ENCODE peak calls at places on chromosomes 4 and X, in five cellular contexts. Q is astrocyte of the spinal cord, I is PC-3, V is fibroblast of pulmonary artery, W is foreskin fibroblast. P is an unnamed sample.

GRCh38 chr4:16140520-16141249 is 56.9 kb upstream of the PROM1 start:
- DNase-seq in Q (peak; percentile 98), I (peak; percentile 94), V (peak; percentile 91), W (peak; percentile 55), P (peak; percentile 61)

GRCh38 chr4:165986956-165987698 is 114.1 kb downstream of the TLL1 start:
- DNase-seq in Q (no peak), I (no peak), V (no peak), W (no peak), P (no peak)

GRCh38 chr4:89056953-89057398 is at the start of gene FAM13A:
- DNase-seq in Q (peak; percentile 97), I (peak; percentile 86), V (peak; percentile 98), W (peak; percentile 89), P (peak; percentile 83)

GRCh38 chr4:173919196-173919595 is 364.3 kb downstream of the FBXO8 start:
- DNase-seq in Q (peak; percentile 25), I (no peak), V (peak; percentile 17), W (no peak), P (no peak)

GRCh38 chr4:74228691-74229640 is 71.0 kb downstream of the MTHFD2L start:
- DNase-seq in Q (peak; percentile 78), I (peak; percentile 97), V (peak; percentile 89), W (peak; percentile 51), P (peak; percentile 76)

GRCh38 chr4:47642985-47643745 is 158.1 kb downstream of the ATP10D start:
- DNase-seq in Q (peak; percentile 80), I (no peak), V (peak; percentile 42), W (peak; percentile 77), P (peak; percentile 2)

GRCh38 chrX:68261060-68261672 is 172.1 kb downstream of the OPHN1 start:
- DNase-seq in Q (peak; percentile 39), I (peak; percentile 42), V (peak; percentile 17), W (peak; percentile 3), P (peak; percentile 11)

GRCh38 chrX:11664211-11664888 is 1.4 kb downstream of the ARHGAP6 start:
- DNase-seq in Q (peak; percentile 20), I (no peak), V (peak; percentile 11), W (no peak), P (no peak)

GRCh38 chr4:54643172-54643571 is 14.6 kb upstream of the KIT start:
- DNase-seq in Q (no peak), I (no peak), V (no peak), W (no peak), P (no peak)

GRCh38 chr4:57147335-57148060 is 37.3 kb upstream of the IGFBP7 start:
- DNase-seq in Q (peak; percentile 73), I (no peak), V (peak; percentile 89), W (peak; percentile 47), P (peak; percentile 92)

GRCh38 chr4:108166441-108167315 is 2.1 kb downstream of the LEF1 start:
- DNase-seq in Q (peak; percentile 39), I (peak; percentile 16), V (no peak), W (no peak), P (no peak)

GRCh38 chr4:1247811-1248261 is 1.1 kb downstream of the CTBP1 start:
- DNase-seq in Q (no peak), I (no peak), V (peak; percentile 24), W (no peak), P (no peak)

GRCh38 chr4:2044542-2045517 is 14.3 kb upstream of the NAT8L start:
- DNase-seq in Q (no peak), I (no peak), V (no peak), W (no peak), P (no peak)

GRCh38 chrX:104310657-104311056 is 55.9 kb upstream of the ESX1 start:
- DNase-seq in Q (no peak), I (no peak), V (no peak), W (no peak), P (no peak)

GRCh38 chr4:3868841-3869572 is 102.8 kb downstream of the ADRA2C start:
- DNase-seq in Q (no peak), I (no peak), V (no peak), W (no peak), P (no peak)

GRCh38 chrX:22047470-22047869 is 15.3 kb downstream of the PHEX start:
- DNase-seq in Q (no peak), I (no peak), V (no peak), W (no peak), P (no peak)

GRCh38 chr4:152778656-152779512 is 646 bp downstream of the TIGD4 start:
- DNase-seq in Q (peak; percentile 25), I (peak; percentile 6), V (peak; percentile 18), W (no peak), P (no peak)

GRCh38 chr4:56655627-56656345 is 25.3 kb downstream of the HOPX start:
- DNase-seq in Q (no peak), I (no peak), V (no peak), W (no peak), P (no peak)

GRCh38 chrX:132413459-132413858 is 75.4 kb downstream of the MBNL3 start:
- DNase-seq in Q (no peak), I (no peak), V (no peak), W (no peak), P (no peak)

GRCh38 chrX:16993791-16994318 is 47.4 kb downstream of the REPS2 start:
- DNase-seq in Q (no peak), I (peak; percentile 4), V (no peak), W (no peak), P (no peak)
- TF ChIP-seq CTCF in Q (peak; percentile 16), I (peak; percentile 50), V (no peak), W (peak; percentile 5), P (no peak)

GRCh38 chrX:97747346-97747745 is 863.6 kb downstream of the RPA4 start:
- DNase-seq in Q (no peak), I (no peak), V (no peak), W (no peak), P (no peak)

GRCh38 chrX:97740044-97740443 is 856.3 kb downstream of the RPA4 start:
- DNase-seq in Q (no peak), I (peak; percentile 72), V (no peak), W (no peak), P (no peak)

GRCh38 chrX:97740886-97741285 is 857.2 kb downstream of the RPA4 start:
- DNase-seq in Q (no peak), I (peak; percentile 85), V (no peak), W (no peak), P (peak; percentile 15)

GRCh38 chrX:97743014-97743413 is 859.3 kb downstream of the RPA4 start:
- DNase-seq in Q (no peak), I (no peak), V (peak; percentile 3), W (no peak), P (no peak)
- TF ChIP-seq CTCF in Q (no peak), I (no peak), V (peak; percentile 36), W (no peak), P (peak; percentile 14)

DNA sequence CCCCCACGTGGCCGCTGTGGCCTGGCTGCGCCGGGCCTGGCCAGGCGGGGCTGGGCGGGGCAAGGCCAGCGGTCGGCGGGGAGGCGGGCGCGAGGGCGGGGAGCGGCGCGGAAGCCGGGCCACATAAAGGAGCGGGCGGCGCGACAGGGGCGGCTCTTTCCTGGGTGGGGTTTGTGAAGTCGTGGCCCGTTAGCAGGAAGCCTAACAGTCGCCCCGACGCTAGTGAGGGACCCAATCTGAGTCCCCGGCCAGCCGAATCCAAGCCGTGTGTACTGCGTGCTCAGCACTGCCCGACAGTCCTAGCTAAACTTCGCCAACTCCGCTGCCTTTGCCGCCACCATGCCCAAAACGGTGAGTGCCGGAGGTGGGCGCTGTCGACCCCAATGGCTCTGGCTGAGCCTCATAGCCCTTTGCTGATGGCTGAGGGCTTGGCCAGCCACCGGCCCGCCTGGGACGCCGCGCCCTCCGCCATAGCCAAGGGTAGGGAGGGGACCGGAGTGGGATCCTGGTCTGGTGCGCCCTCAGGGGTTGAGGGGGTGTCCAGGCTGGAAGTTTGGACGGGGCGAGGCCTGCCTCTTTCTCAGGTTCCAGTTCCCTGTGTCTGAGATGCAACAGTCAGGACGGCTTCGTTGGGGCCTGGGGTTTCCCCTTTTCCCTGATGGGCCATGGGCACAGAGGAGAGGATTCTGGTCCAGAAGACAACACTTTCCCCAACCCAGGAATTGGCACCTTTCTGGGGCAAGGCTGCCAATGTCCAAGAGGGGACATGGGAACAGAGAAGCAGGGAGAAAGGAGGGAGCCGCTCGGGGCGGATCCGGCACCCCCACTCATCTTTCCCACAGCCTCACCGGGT is at the start of gene MSN:
- DNase-seq in Q (peak; percentile 48), I (peak; percentile 66), V (peak; percentile 54), W (peak; percentile 53), P (peak; percentile 39)
- TF ChIP-seq CTCF in Q (peak; percentile 30), I (peak; percentile 13), V (peak; percentile 9), W (peak; percentile 1), P (peak; percentile 18)

DNA sequence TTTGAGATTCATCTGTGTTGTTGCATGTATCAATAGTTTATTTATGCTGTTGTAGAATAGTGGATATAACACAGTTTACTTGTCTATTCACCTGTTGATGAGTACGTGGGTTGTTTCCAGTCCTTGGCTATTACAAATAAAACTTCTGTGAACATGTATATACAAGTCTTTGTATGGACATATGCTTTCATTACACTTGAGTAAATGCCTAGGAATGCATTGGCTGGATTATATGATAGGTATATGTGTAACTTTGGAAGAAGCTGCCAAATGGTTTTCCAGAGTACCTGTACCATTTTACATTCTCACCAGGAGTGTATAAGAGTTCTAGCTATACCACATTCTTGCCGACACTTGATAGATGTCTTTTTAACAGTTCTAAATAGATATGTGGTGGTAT is 16.5 kb downstream of the ART3 start:
- DNase-seq in Q (no peak), I (no peak), V (no peak), W (no peak), P (no peak)
- TF ChIP-seq CTCF in Q (no peak), I (no peak), V (no peak), W (no peak), P (no peak)

GRCh38 chr4:40306203-40306602 is 28.9 kb upstream of the CHRNA9 start:
- DNase-seq in Q (no peak), I (no peak), V (no peak), W (no peak), P (no peak)

GRCh38 chr4:40306991-40307390 is 28.1 kb upstream of the CHRNA9 start:
- DNase-seq in Q (no peak), I (no peak), V (no peak), W (no peak), P (no peak)

GRCh38 chr4:40303751-40304150 is 31.4 kb upstream of the CHRNA9 start:
- DNase-seq in Q (no peak), I (no peak), V (no peak), W (no peak), P (no peak)

GRCh38 chr4:40307627-40308497 is 27.3 kb upstream of the CHRNA9 start:
- DNase-seq in Q (no peak), I (no peak), V (no peak), W (no peak), P (no peak)

DNA sequence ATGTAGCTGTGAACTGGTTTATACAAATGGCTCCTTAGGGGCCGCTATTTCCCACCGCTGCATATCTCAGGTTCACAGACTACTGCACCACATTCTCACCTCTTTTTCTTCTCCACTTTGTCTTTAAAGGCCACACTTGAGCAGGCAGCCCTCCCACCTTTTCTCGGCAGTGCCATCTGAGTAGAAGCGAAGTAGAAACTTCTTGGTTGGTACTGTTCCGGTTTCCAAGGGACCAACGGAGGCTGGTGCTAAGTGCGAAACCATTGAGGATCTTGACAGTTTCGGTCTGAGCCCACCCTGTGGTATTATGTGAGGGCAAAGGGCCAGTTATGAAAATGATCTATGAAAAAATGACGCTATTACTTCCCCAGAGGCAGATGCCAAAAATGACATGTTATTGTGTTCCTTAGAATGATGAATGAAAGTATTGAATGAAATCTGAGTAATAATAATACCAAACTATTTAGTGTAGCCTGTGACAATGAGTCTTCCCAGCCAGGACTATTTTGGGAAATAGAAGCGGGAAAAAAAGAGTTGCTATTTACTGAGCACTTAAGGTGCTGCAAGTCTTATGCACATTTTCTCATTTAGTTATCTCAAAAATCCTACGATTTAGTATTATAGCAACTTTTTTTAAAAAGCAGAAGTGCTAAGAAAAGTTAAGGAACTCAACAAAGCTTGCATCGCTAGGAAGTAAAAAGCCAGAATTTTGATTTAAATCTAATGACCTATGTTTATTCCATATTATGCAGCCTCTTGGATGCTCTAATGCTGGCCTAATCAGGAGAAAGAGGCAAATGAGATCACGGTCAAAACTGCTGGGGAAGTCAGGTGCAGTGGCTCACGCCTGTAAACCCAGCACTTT is 29.6 kb upstream of the CHRNA9 start:
- DNase-seq in Q (no peak), I (no peak), V (no peak), W (no peak), P (no peak)
- TF ChIP-seq CTCF in Q (no peak), I (no peak), V (no peak), W (no peak), P (no peak)

P was measured in HFFc6.